ENCODE peak calls at places on chromosome 22, in nine cellular contexts. Q is mucosa of gallbladder; O is EH; E is activated CD4-positive, CD25-positive, alpha-beta regulatory T cell; G is activated naive CD8-positive, alpha-beta T cell treated with anti-CD3 and anti-CD28 coated beads, Interleukin-2, amount 10 ng/mL, durations not matched to agents 7 days and 5 days; J is Kasumi-1; D is ureter; I is stimulated activated CD8-positive, alpha-beta memory T cell treated with anti-CD3 and anti-CD28 coated beads, Interleukin-7, amount 100 ng/mL, for 1 hour; C is GF-D8. H is an unnamed sample.

GRCh38 chr22:45709866-45710265 is 38.2 kb downstream of the ATXN10 start:
- DNase-seq in Q (no peak), O (peak; percentile 88), E (no peak), G (no peak), J (no peak), D (no peak), I (no peak), C (no peak), H (peak; percentile 81)

GRCh38 chr22:29748248-29748893 is 18.4 kb downstream of the ZMAT5 start:
- DNase-seq in Q (no peak), O (peak; percentile 9), E (no peak), G (no peak), J (no peak), D (no peak), I (no peak), C (no peak), H (no peak)

GRCh38 chr22:27146871-27147591 is 489.6 kb downstream of the MIAT start:
- DNase-seq in Q (no peak), O (peak; percentile 25), E (no peak), G (no peak), J (no peak), D (no peak), I (no peak), C (no peak), H (no peak)

GRCh38 chr22:50190182-50190951 is 4.7 kb downstream of the TRABD start:
- DNase-seq in Q (peak; percentile 76), O (peak; percentile 72), E (peak; percentile 53), G (peak; percentile 87), J (peak; percentile 80), D (peak; percentile 93), I (peak; percentile 54), C (peak; percentile 89), H (peak; percentile 52)

GRCh38 chr22:37196539-37197450 is 8.7 kb upstream of the C1QTNF6 start:
- DNase-seq in Q (peak; percentile 84), O (peak; percentile 93), E (no peak), G (peak; percentile 30), J (no peak), D (peak; percentile 82), I (no peak), C (no peak), H (peak; percentile 87)

GRCh38 chr22:47390026-47390970 is 627.8 kb downstream of the TBC1D22A start:
- DNase-seq in Q (no peak), O (no peak), E (no peak), G (no peak), J (no peak), D (no peak), I (no peak), C (no peak), H (no peak)

GRCh38 chr22:50445880-50446707 is 28.7 kb downstream of the SBF1 start:
- DNase-seq in Q (no peak), O (no peak), E (no peak), G (no peak), J (no peak), D (no peak), I (no peak), C (no peak), H (no peak)

GRCh38 chr22:44410396-44411056 is 87.5 kb downstream of the RTL6 start:
- DNase-seq in Q (no peak), O (no peak), E (no peak), G (no peak), J (no peak), D (no peak), I (no peak), C (no peak), H (no peak)

GRCh38 chr22:20761536-20761935 is 12.4 kb upstream of the SERPIND1 start:
- DNase-seq in Q (no peak), O (peak; percentile 57), E (no peak), G (no peak), J (no peak), D (no peak), I (no peak), C (no peak), H (no peak)

GRCh38 chr22:38026130-38027111 is 30.8 kb upstream of the PICK1 start:
- DNase-seq in Q (no peak), O (no peak), E (no peak), G (no peak), J (no peak), D (no peak), I (no peak), C (no peak), H (no peak)

GRCh38 chr22:27230189-27230588 is 571.4 kb downstream of the MN1 start:
- DNase-seq in Q (no peak), O (no peak), E (no peak), G (no peak), J (no peak), D (no peak), I (no peak), C (no peak), H (no peak)

H was measured in fibroblast of mammary gland.